ENCODE peak calls at places on chromosomes 12 and 14, in six cellular contexts. One of them, this sample, is unnamed.

GRCh38 chr12:84791444-84791843 is 121.2 kb downstream of the SLC6A15 start:
- DNase-seq in cardiac muscle cell: no peak
- DNase-seq in fibroblast of villous mesenchyme: no peak
- DNase-seq in nephron progenitor cell: no peak
- DNase-seq in AG04449: no peak
- DNase-seq in CD8-positive, alpha-beta T cell: no peak
- DNase-seq in this sample: no peak

GRCh38 chr14:75479770-75480600 is 42.3 kb upstream of the BATF start:
- DNase-seq in cardiac muscle cell: no peak
- DNase-seq in fibroblast of villous mesenchyme: no peak
- DNase-seq in nephron progenitor cell: no peak
- DNase-seq in AG04449: no peak
- DNase-seq in CD8-positive, alpha-beta T cell: no peak
- DNase-seq in this sample: no peak

GRCh38 chr12:94401326-94401725 is 58.3 kb downstream of the CEP83 start:
- DNase-seq in cardiac muscle cell: no peak
- DNase-seq in fibroblast of villous mesenchyme: no peak
- DNase-seq in nephron progenitor cell: no peak
- DNase-seq in AG04449: no peak
- DNase-seq in CD8-positive, alpha-beta T cell: no peak
- DNase-seq in this sample: no peak

GRCh38 chr12:38120438-38120837 is 196.1 kb upstream of the ALG10B start:
- DNase-seq in cardiac muscle cell: no peak
- DNase-seq in fibroblast of villous mesenchyme: no peak
- DNase-seq in nephron progenitor cell: no peak
- DNase-seq in AG04449: no peak
- DNase-seq in CD8-positive, alpha-beta T cell: no peak
- DNase-seq in this sample: no peak

GRCh38 chr12:29223431-29223830 is 74.4 kb downstream of the FAR2 start:
- DNase-seq in cardiac muscle cell: no peak
- DNase-seq in fibroblast of villous mesenchyme: no peak
- DNase-seq in nephron progenitor cell: no peak
- DNase-seq in AG04449: no peak
- DNase-seq in CD8-positive, alpha-beta T cell: no peak
- DNase-seq in this sample: no peak

GRCh38 chr12:106386836-106387555 is 29.4 kb downstream of the POLR3B start:
- DNase-seq in cardiac muscle cell: peak; percentile 24
- DNase-seq in fibroblast of villous mesenchyme: peak; percentile 50
- DNase-seq in nephron progenitor cell: no peak
- DNase-seq in AG04449: peak; percentile 74
- DNase-seq in CD8-positive, alpha-beta T cell: no peak
- DNase-seq in this sample: peak; percentile 22

GRCh38 chr14:105091335-105092123 is 26.3 kb upstream of the GPR132 start:
- DNase-seq in cardiac muscle cell: peak; percentile 20
- DNase-seq in fibroblast of villous mesenchyme: no peak
- DNase-seq in nephron progenitor cell: peak; percentile 21
- DNase-seq in AG04449: no peak
- DNase-seq in CD8-positive, alpha-beta T cell: no peak
- DNase-seq in this sample: no peak

GRCh38 chr12:108525681-108526080 is 10.6 kb downstream of the FICD start:
- DNase-seq in cardiac muscle cell: no peak
- DNase-seq in fibroblast of villous mesenchyme: no peak
- DNase-seq in nephron progenitor cell: no peak
- DNase-seq in AG04449: no peak
- DNase-seq in CD8-positive, alpha-beta T cell: no peak
- DNase-seq in this sample: no peak

GRCh38 chr12:93813972-93814821 is 137.0 kb downstream of the CRADD start:
- DNase-seq in cardiac muscle cell: peak; percentile 98
- DNase-seq in fibroblast of villous mesenchyme: peak; percentile 97
- DNase-seq in nephron progenitor cell: no peak
- DNase-seq in AG04449: no peak
- DNase-seq in CD8-positive, alpha-beta T cell: no peak
- DNase-seq in this sample: peak; percentile 98

GRCh38 chr14:101200008-101200649 is 296.6 kb upstream of the RTL1 start:
- DNase-seq in cardiac muscle cell: no peak
- DNase-seq in fibroblast of villous mesenchyme: no peak
- DNase-seq in nephron progenitor cell: no peak
- DNase-seq in AG04449: no peak
- DNase-seq in CD8-positive, alpha-beta T cell: no peak
- DNase-seq in this sample: no peak

GRCh38 chr14:96638041-96638855 is 136.1 kb downstream of the PAPOLA start:
- DNase-seq in cardiac muscle cell: no peak
- DNase-seq in fibroblast of villous mesenchyme: no peak
- DNase-seq in nephron progenitor cell: no peak
- DNase-seq in AG04449: no peak
- DNase-seq in CD8-positive, alpha-beta T cell: no peak
- DNase-seq in this sample: no peak

GRCh38 chr12:27555316-27555715 is 31.3 kb downstream of the PPFIBP1 start:
- DNase-seq in cardiac muscle cell: no peak
- DNase-seq in fibroblast of villous mesenchyme: no peak
- DNase-seq in nephron progenitor cell: no peak
- DNase-seq in AG04449: no peak
- DNase-seq in CD8-positive, alpha-beta T cell: no peak
- DNase-seq in this sample: no peak

GRCh38 chr12:46402861-46403731 is 30.5 kb upstream of the SLC38A2 start:
- DNase-seq in cardiac muscle cell: no peak
- DNase-seq in fibroblast of villous mesenchyme: peak; percentile 84
- DNase-seq in nephron progenitor cell: no peak
- DNase-seq in AG04449: no peak
- DNase-seq in CD8-positive, alpha-beta T cell: no peak
- DNase-seq in this sample: no peak

GRCh38 chr12:50825372-50825838 is 17.3 kb upstream of the TMPRSS12 start:
- DNase-seq in cardiac muscle cell: peak; percentile 89
- DNase-seq in fibroblast of villous mesenchyme: peak; percentile 89
- DNase-seq in nephron progenitor cell: no peak
- DNase-seq in AG04449: peak; percentile 26
- DNase-seq in CD8-positive, alpha-beta T cell: no peak
- DNase-seq in this sample: peak; percentile 90

GRCh38 chr14:63726499-63726898 is 1.4 kb downstream of the SGPP1 start:
- DNase-seq in cardiac muscle cell: no peak
- DNase-seq in fibroblast of villous mesenchyme: no peak
- DNase-seq in nephron progenitor cell: no peak
- DNase-seq in AG04449: no peak
- DNase-seq in CD8-positive, alpha-beta T cell: no peak
- DNase-seq in this sample: no peak

GRCh38 chr14:28931999-28932398 is 165.4 kb downstream of the FOXG1 start:
- DNase-seq in cardiac muscle cell: no peak
- DNase-seq in fibroblast of villous mesenchyme: no peak
- DNase-seq in nephron progenitor cell: no peak
- DNase-seq in AG04449: no peak
- DNase-seq in CD8-positive, alpha-beta T cell: no peak
- DNase-seq in this sample: peak; percentile 4

GRCh38 chr12:12020762-12021161 is 50.0 kb upstream of the BCL2L14 start:
- DNase-seq in cardiac muscle cell: no peak
- DNase-seq in fibroblast of villous mesenchyme: no peak
- DNase-seq in nephron progenitor cell: no peak
- DNase-seq in AG04449: no peak
- DNase-seq in CD8-positive, alpha-beta T cell: no peak
- DNase-seq in this sample: no peak

GRCh38 chr12:95733156-95733825 is 57.3 kb downstream of the NTN4 start:
- DNase-seq in cardiac muscle cell: peak; percentile 18
- DNase-seq in fibroblast of villous mesenchyme: peak; percentile 90
- DNase-seq in nephron progenitor cell: no peak
- DNase-seq in AG04449: peak; percentile 71
- DNase-seq in CD8-positive, alpha-beta T cell: no peak
- DNase-seq in this sample: peak; percentile 14

GRCh38 chr12:6764011-6764828 is 1.9 kb upstream of the PTMS start:
- DNase-seq in cardiac muscle cell: peak; percentile 99
- DNase-seq in fibroblast of villous mesenchyme: peak; percentile 100
- DNase-seq in nephron progenitor cell: peak; percentile 94
- DNase-seq in AG04449: peak; percentile 97
- DNase-seq in CD8-positive, alpha-beta T cell: peak; percentile 45
- DNase-seq in this sample: peak; percentile 100

DNA sequence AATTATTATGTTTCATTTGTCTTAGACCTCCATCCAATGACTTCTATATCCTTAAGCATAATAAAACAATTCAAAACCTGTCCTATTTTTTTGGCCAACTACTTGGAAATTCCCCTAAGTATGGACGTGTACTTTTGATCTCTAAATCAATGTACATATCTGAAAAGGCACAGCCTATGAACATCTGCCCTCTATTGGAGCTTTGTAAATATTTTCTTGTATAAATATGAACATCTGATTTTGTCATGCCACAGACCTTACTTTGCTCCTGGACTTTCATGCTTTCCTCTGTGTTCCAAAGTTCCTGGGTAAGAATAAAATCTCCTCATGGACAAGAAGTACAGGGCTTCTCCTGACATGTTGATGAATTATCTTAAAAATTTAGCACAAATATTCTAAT is 1211.9 kb downstream of the GALC start:
- DNase-seq in cardiac muscle cell: no peak
- DNase-seq in fibroblast of villous mesenchyme: no peak
- DNase-seq in nephron progenitor cell: no peak
- DNase-seq in AG04449: no peak
- DNase-seq in CD8-positive, alpha-beta T cell: no peak
- DNase-seq in this sample: no peak
- TF ChIP-seq CTCF in cardiac muscle cell: no peak
- TF ChIP-seq CTCF in fibroblast of villous mesenchyme: no peak
- TF ChIP-seq CTCF in nephron progenitor cell: no peak
- TF ChIP-seq CTCF in AG04449: no peak
- TF ChIP-seq CTCF in CD8-positive, alpha-beta T cell: no peak
- TF ChIP-seq CTCF in this sample: no peak

GRCh38 chr12:49631336-49631907 is 8.1 kb downstream of the PRPF40B start:
- DNase-seq in cardiac muscle cell: no peak
- DNase-seq in fibroblast of villous mesenchyme: no peak
- DNase-seq in nephron progenitor cell: no peak
- DNase-seq in AG04449: no peak
- DNase-seq in CD8-positive, alpha-beta T cell: no peak
- DNase-seq in this sample: no peak
- TF ChIP-seq CTCF in cardiac muscle cell: no peak
- TF ChIP-seq CTCF in fibroblast of villous mesenchyme: no peak
- TF ChIP-seq CTCF in nephron progenitor cell: no peak
- TF ChIP-seq CTCF in AG04449: no peak
- TF ChIP-seq CTCF in CD8-positive, alpha-beta T cell: no peak
- TF ChIP-seq CTCF in this sample: no peak

GRCh38 chr12:39442895-39443703 is at the start of gene KIF21A:
- DNase-seq in cardiac muscle cell: peak; percentile 98
- DNase-seq in fibroblast of villous mesenchyme: peak; percentile 81
- DNase-seq in nephron progenitor cell: peak; percentile 89
- DNase-seq in AG04449: peak; percentile 10
- DNase-seq in CD8-positive, alpha-beta T cell: peak; percentile 86
- DNase-seq in this sample: peak; percentile 94
- TF ChIP-seq CTCF in cardiac muscle cell: peak; percentile 39
- TF ChIP-seq CTCF in fibroblast of villous mesenchyme: peak; percentile 47
- TF ChIP-seq CTCF in nephron progenitor cell: peak; percentile 51
- TF ChIP-seq CTCF in AG04449: peak; percentile 68
- TF ChIP-seq CTCF in CD8-positive, alpha-beta T cell: peak; percentile 35
- TF ChIP-seq CTCF in this sample: peak; percentile 16

GRCh38 chr12:131912526-131913274 is 16.4 kb upstream of the PUS1 start:
- DNase-seq in cardiac muscle cell: peak; percentile 92
- DNase-seq in fibroblast of villous mesenchyme: peak; percentile 74
- DNase-seq in nephron progenitor cell: no peak
- DNase-seq in AG04449: peak; percentile 36
- DNase-seq in CD8-positive, alpha-beta T cell: no peak
- DNase-seq in this sample: peak; percentile 87
- TF ChIP-seq CTCF in cardiac muscle cell: no peak
- TF ChIP-seq CTCF in fibroblast of villous mesenchyme: no peak
- TF ChIP-seq CTCF in nephron progenitor cell: no peak
- TF ChIP-seq CTCF in AG04449: no peak
- TF ChIP-seq CTCF in CD8-positive, alpha-beta T cell: no peak
- TF ChIP-seq CTCF in this sample: no peak